ENCODE peak calls at places on chromosomes 1 and 21, in five cellular contexts. B is psoas muscle, H is GM13976, F is ovary, T is immature natural killer cell. S is an unnamed sample.

GRCh38 chr1:154837679-154838171 is 32.4 kb downstream of the KCNN3 start:
- DNase-seq in B (peak; percentile 53), H (peak; percentile 59), F (peak; percentile 77), T (no peak), S (peak; percentile 65)

GRCh38 chr1:24526940-24527542 is 24.4 kb downstream of the RCAN3 start:
- DNase-seq in B (no peak), H (peak; percentile 38), F (no peak), T (peak; percentile 21), S (no peak)

GRCh38 chr1:57133686-57134085 is 167.9 kb upstream of the C8B start:
- DNase-seq in B (no peak), H (no peak), F (no peak), T (no peak), S (no peak)

GRCh38 chr1:169484683-169485426 is 889 bp downstream of the SLC19A2 start:
- DNase-seq in B (peak; percentile 54), H (peak; percentile 38), F (peak; percentile 55), T (peak; percentile 39), S (no peak)

GRCh38 chr1:78840447-78841251 is 165.9 kb downstream of the ADGRL4 start:
- DNase-seq in B (no peak), H (no peak), F (no peak), T (no peak), S (no peak)

GRCh38 chr21:38839370-38839681 is 33.6 kb downstream of the ETS2 start:
- DNase-seq in B (no peak), H (no peak), F (no peak), T (no peak), S (no peak)

GRCh38 chr1:46030876-46031660 is 101.4 kb downstream of the PIK3R3 start:
- DNase-seq in B (no peak), H (peak; percentile 25), F (no peak), T (no peak), S (no peak)

GRCh38 chr1:52663716-52664115 is 30.7 kb downstream of the SHISAL2A start:
- DNase-seq in B (no peak), H (no peak), F (no peak), T (no peak), S (no peak)

GRCh38 chr1:5371270-5371669 is 621.0 kb downstream of the NPHP4 start:
- DNase-seq in B (no peak), H (no peak), F (no peak), T (no peak), S (no peak)

GRCh38 chr1:8332806-8333205 is 14.9 kb downstream of the SLC45A1 start:
- DNase-seq in B (no peak), H (no peak), F (no peak), T (no peak), S (no peak)

GRCh38 chr1:113542221-113542701 is 151.9 kb downstream of the MAGI3 start:
- DNase-seq in B (no peak), H (no peak), F (no peak), T (no peak), S (no peak)

GRCh38 chr1:221726331-221726692 is 15.6 kb downstream of the DUSP10 start:
- DNase-seq in B (no peak), H (no peak), F (no peak), T (peak; percentile 51), S (no peak)

GRCh38 chr1:112866981-112867380 is 89.0 kb downstream of the SLC16A1 start:
- DNase-seq in B (no peak), H (no peak), F (no peak), T (no peak), S (no peak)

GRCh38 chr1:914253-914890 is 9.4 kb upstream of the SAMD11 start:
- DNase-seq in B (peak; percentile 11), H (no peak), F (no peak), T (no peak), S (no peak)

GRCh38 chr1:170214980-170215910 is 69.5 kb downstream of the NTMT2 start:
- DNase-seq in B (peak; percentile 30), H (no peak), F (no peak), T (no peak), S (no peak)

GRCh38 chr1:15696956-15697521 is 12.9 kb downstream of the PLEKHM2 start:
- DNase-seq in B (no peak), H (peak; percentile 84), F (no peak), T (peak; percentile 3), S (peak; percentile 69)

GRCh38 chr1:230691615-230692014 is 22.3 kb downstream of the AGT start:
- DNase-seq in B (no peak), H (no peak), F (no peak), T (no peak), S (no peak)

GRCh38 chr1:107710005-107710404 is 255.0 kb downstream of the VAV3 start:
- DNase-seq in B (no peak), H (no peak), F (no peak), T (no peak), S (no peak)

GRCh38 chr1:80048706-80049105 is 1042.2 kb upstream of the ADGRL4 start:
- DNase-seq in B (no peak), H (no peak), F (no peak), T (no peak), S (no peak)

GRCh38 chr1:104387716-104388508 is 638.2 kb downstream of the AMY1C start:
- DNase-seq in B (no peak), H (no peak), F (no peak), T (no peak), S (no peak)

GRCh38 chr1:241703001-241703400 is 50.9 kb downstream of the WDR64 start:
- DNase-seq in B (no peak), H (no peak), F (no peak), T (no peak), S (no peak)

GRCh38 chr1:201406831-201407406 is 7.8 kb upstream of the LAD1 start:
- DNase-seq in B (no peak), H (no peak), F (no peak), T (no peak), S (no peak)

S was measured in GM12891.